ENCODE peak calls at places on chromosomes 6 and 20, in four cellular contexts. Q, V, F and Y are unnamed samples.

GRCh38 chr6:110495949-110496348 is 19.5 kb upstream of the SLC22A16 start:
- DNase-seq in Q (no peak), V (no peak), F (no peak), Y (no peak)

GRCh38 chr6:2817778-2818443 is 23.8 kb downstream of the SERPINB1 start:
- DNase-seq in Q (peak), V (no peak), F (no peak), Y (no peak)

GRCh38 chr6:127031511-127031910 is 87.0 kb upstream of the RSPO3 start:
- DNase-seq in Q (no peak), V (no peak), F (no peak), Y (no peak)

GRCh38 chr6:11164717-11165646 is 53.5 kb upstream of the ERVFRD-1 start:
- DNase-seq in Q (no peak), V (no peak), F (peak), Y (no peak)

GRCh38 chr6:33978593-33979150 is 167.2 kb downstream of the GRM4 start:
- DNase-seq in Q (no peak), V (no peak), F (no peak), Y (peak)

GRCh38 chr6:43849844-43850243 is 79.8 kb downstream of the VEGFA start:
- DNase-seq in Q (no peak), V (no peak), F (no peak), Y (peak)

GRCh38 chr20:49573900-49574416 is 6.0 kb upstream of the PTGIS start:
- DNase-seq in Q (no peak), V (no peak), F (no peak), Y (peak)

GRCh38 chr20:31570735-31571617 is 34.1 kb upstream of the ID1 start:
- DNase-seq in Q (no peak), V (no peak), F (no peak), Y (no peak)

GRCh38 chr20:49593441-49594142 is 25.7 kb upstream of the PTGIS start:
- DNase-seq in Q (no peak), V (no peak), F (no peak), Y (no peak)

GRCh38 chr20:11814276-11814675 is 103.4 kb upstream of the BTBD3 start:
- DNase-seq in Q (peak), V (no peak), F (no peak), Y (no peak)

GRCh38 chr20:37095108-37095608 is 639 bp downstream of the RBL1 start:
- DNase-seq in Q (peak), V (peak), F (no peak), Y (no peak)

GRCh38 chr6:35719830-35720733 is 16.8 kb upstream of the ARMC12 start:
- DNase-seq in Q (no peak), V (peak), F (no peak), Y (peak)

GRCh38 chr6:44999066-44999465 is 329.1 kb upstream of the RUNX2 start:
- DNase-seq in Q (no peak), V (no peak), F (no peak), Y (no peak)

GRCh38 chr6:42520786-42521607 is 42.8 kb upstream of the UBR2 start:
- DNase-seq in Q (peak), V (no peak), F (no peak), Y (no peak)

GRCh38 chr6:157434349-157435016 is 53.5 kb downstream of the ZDHHC14 start:
- DNase-seq in Q (no peak), V (no peak), F (no peak), Y (no peak)

GRCh38 chr6:167827588-167828324 is 1.0 kb downstream of the AFDN start:
- DNase-seq in Q (peak), V (peak), F (peak), Y (no peak)

GRCh38 chr6:109165392-109165964 is 70.2 kb downstream of the CEP57L1 start:
- DNase-seq in Q (peak), V (peak), F (no peak), Y (no peak)

GRCh38 chr20:40710608-40711007 is 21.6 kb upstream of the MAFB start:
- DNase-seq in Q (no peak), V (no peak), F (no peak), Y (no peak)

GRCh38 chr20:48350291-48350988 is 477.4 kb downstream of the PREX1 start:
- DNase-seq in Q (no peak), V (no peak), F (no peak), Y (no peak)

GRCh38 chr6:158649289-158650143 is at the start of gene SYTL3:
- DNase-seq in Q (no peak), V (no peak), F (peak), Y (peak)

GRCh38 chr6:145977881-145978280 is 13.7 kb upstream of the SHPRH start:
- DNase-seq in Q (no peak), V (no peak), F (no peak), Y (no peak)

GRCh38 chr6:17583811-17584210 is 16.3 kb upstream of the FAM8A1 start:
- DNase-seq in Q (no peak), V (no peak), F (no peak), Y (no peak)

GRCh38 chr6:90388395-90388794 is 91.8 kb upstream of the BACH2 start:
- DNase-seq in Q (no peak), V (no peak), F (no peak), Y (no peak)

GRCh38 chr20:24823989-24824693 is 124.9 kb upstream of the CST7 start:
- DNase-seq in Q (no peak), V (no peak), F (no peak), Y (no peak)

GRCh38 chr20:37236462-37236861 is 25.2 kb downstream of the GHRH start:
- DNase-seq in Q (no peak), V (no peak), F (no peak), Y (no peak)

GRCh38 chr6:118537579-118537978 is 10.5 kb upstream of the PLN start:
- DNase-seq in Q (no peak), V (no peak), F (no peak), Y (no peak)

GRCh38 chr6:46246081-46246480 is 75.3 kb upstream of the ENPP5 start:
- DNase-seq in Q (no peak), V (no peak), F (no peak), Y (no peak)

GRCh38 chr6:98947411-98948292 is at the start of gene FBXL4:
- DNase-seq in Q (peak), V (peak), F (peak), Y (peak)

GRCh38 chr20:35891375-35891774 is 62.9 kb downstream of the SCAND1 start:
- DNase-seq in Q (no peak), V (no peak), F (no peak), Y (no peak)

GRCh38 chr20:36658300-36658699 is 12.3 kb upstream of the SLA2 start:
- DNase-seq in Q (no peak), V (no peak), F (no peak), Y (no peak)

GRCh38 chr6:116072368-116072767 is 11.7 kb upstream of the FRK start:
- DNase-seq in Q (no peak), V (no peak), F (no peak), Y (no peak)

GRCh38 chr6:168045141-168045691 is 33.8 kb downstream of the FRMD1 start:
- DNase-seq in Q (no peak), V (no peak), F (no peak), Y (no peak)

GRCh38 chr6:437042-437402 is 45.5 kb downstream of the IRF4 start:
- DNase-seq in Q (no peak), V (no peak), F (no peak), Y (no peak)

GRCh38 chr6:89977808-89978748 is 83.8 kb downstream of the GJA10 start:
- DNase-seq in Q (no peak), V (no peak), F (no peak), Y (no peak)

GRCh38 chr6:164252952-164253351 is 838.4 kb downstream of the QKI start:
- DNase-seq in Q (no peak), V (peak), F (no peak), Y (no peak)

GRCh38 chr20:57474816-57475215 is 50.1 kb downstream of the CTCFL start:
- DNase-seq in Q (no peak), V (no peak), F (no peak), Y (no peak)

GRCh38 chr20:57474191-57474590 is 50.7 kb downstream of the CTCFL start:
- DNase-seq in Q (no peak), V (no peak), F (no peak), Y (no peak)

GRCh38 chr20:57475388-57476072 is 49.4 kb downstream of the CTCFL start:
- DNase-seq in Q (no peak), V (no peak), F (no peak), Y (no peak)

GRCh38 chr20:57476641-57477461 is 48.1 kb downstream of the CTCFL start:
- DNase-seq in Q (no peak), V (no peak), F (no peak), Y (no peak)

GRCh38 chr20:57476073-57476526 is 48.8 kb downstream of the CTCFL start:
- DNase-seq in Q (no peak), V (no peak), F (no peak), Y (no peak)
- TF ChIP-seq CTCF in Q (no peak), V (no peak), F (no peak), Y (no peak)

DNA sequence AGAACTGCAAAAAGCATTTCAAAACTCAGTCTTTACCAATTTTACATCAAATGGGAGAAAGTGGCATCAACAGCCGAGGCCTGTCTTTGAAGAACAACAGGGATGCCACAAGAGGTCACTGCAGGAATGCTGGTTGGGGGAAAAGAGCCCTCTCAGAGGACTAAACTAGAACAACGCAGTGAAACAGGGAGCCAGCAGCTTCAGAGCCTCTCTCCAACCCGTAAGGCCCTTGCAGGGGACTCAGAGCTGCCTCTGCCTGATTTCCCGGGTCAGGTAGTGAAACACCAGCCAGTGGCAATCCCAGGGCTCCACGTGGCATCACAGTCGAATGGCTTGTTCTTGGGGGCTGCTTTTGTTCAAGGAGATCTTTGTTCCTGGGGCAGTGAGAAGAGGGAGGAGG is 55.0 kb upstream of the KCNK16 start:
- DNase-seq in Q (peak), V (peak), F (peak), Y (no peak)
- TF ChIP-seq CTCF in Q (peak), V (peak), F (peak), Y (no peak)

DNA sequence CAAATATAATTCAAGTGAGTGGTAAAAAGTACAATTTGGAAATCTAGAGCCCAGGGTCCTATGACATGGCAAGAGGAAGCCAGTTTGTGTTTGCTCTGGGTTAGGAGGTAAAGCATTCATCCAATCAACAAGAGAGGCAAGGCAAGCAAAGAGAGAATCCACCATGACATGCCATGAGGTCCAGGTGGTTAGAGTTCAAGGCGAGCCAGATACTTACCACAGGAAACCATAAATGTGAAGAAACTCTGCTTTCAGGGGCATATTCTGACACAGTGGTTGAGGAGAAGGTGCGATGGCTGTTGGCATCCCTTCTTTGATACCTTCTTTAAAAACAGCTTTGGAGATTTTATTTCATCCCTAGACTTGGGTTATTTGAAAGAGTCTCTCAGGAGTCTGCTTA is 193.8 kb upstream of the MAN1A1 start:
- DNase-seq in Q (no peak), V (no peak), F (no peak), Y (no peak)
- TF ChIP-seq CTCF in Q (no peak), V (no peak), F (no peak), Y (no peak)

DNA sequence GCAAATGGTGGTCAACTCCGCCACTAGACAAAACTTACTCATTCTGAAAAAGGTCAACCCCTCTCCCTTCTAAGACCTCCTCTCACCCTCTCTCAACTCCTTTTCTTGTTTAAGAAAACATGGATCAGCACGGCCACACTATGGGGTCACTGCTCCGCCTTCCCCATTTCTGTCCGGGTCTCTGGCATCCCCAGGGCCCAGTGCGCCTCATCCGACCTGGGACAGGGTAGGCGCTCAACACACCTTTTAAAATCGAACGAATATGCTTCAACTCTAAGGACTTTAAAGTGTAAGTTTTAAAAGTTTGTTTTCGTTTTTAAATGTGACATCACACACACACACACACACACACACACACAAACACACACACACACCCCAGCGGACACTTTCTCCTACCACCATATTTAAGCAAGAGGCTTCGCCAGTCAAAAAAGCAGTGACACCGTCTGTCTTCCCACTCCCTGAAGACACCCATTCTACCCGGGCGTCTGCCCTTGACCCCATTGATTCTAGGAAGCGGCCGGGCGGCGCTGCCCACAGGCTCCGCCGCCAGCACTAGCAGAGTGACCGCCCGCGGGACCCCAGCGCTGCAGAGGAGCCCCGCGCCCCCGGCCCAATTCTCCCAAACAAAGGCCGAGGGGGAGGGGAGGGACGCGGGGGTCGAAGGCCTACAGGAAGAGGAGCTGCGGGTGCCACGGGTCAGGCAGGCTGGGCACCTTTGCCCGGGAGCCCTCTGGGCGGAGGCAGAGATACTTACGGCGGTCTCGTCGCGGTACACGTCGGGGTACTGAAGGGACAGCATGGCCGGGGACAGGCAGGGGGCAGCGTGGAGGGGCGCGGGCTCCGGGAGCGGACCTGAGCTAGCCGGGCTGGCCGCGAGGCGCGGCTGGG is 547 bp downstream of the PREP start:
- DNase-seq in Q (peak), V (peak), F (no peak), Y (peak)
- TF ChIP-seq CTCF in Q (no peak), V (no peak), F (no peak), Y (no peak)

DNA sequence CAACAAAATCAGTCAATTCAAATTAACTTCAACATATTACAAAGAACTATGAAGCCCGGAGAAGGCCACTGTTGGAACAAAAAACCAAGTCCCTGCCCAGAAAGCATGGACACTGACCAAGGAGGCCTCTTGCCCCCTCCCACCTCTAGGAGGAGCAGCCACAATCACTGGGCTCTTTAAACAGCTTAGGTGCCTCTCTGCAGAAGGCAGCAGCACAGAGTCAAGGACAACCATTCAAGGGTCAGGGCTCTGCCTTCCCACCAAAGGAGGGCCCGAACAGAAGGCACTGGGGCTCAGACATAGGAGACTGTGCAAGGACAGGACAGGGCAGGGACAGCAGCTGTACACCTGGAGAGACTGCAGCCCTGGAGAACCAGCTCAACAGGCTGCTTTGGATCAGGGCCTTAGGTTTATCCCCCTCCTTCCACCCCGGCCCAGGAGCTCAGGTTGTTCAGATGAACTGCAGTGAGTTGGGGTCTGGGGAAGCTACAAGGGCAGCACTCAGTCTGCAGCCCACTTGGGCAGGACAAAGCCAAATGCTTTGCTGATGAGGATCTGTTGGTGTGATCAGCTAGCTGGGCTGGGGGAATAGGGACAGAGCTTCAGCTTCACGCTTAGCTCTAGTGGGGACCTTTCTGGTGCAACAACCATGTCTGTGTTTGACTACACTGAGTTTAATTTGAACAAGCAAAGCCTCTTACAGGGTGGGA is 17.8 kb downstream of the TOMM34 start:
- DNase-seq in Q (no peak), V (no peak), F (no peak), Y (no peak)
- TF ChIP-seq CTCF in Q (no peak), V (no peak), F (no peak), Y (no peak)

GRCh38 chr6:15036690-15037245 is 209.1 kb upstream of the JARID2 start:
- DNase-seq in Q (no peak), V (peak), F (no peak), Y (no peak)
- TF ChIP-seq CTCF in Q (no peak), V (no peak), F (no peak), Y (no peak)

DNA sequence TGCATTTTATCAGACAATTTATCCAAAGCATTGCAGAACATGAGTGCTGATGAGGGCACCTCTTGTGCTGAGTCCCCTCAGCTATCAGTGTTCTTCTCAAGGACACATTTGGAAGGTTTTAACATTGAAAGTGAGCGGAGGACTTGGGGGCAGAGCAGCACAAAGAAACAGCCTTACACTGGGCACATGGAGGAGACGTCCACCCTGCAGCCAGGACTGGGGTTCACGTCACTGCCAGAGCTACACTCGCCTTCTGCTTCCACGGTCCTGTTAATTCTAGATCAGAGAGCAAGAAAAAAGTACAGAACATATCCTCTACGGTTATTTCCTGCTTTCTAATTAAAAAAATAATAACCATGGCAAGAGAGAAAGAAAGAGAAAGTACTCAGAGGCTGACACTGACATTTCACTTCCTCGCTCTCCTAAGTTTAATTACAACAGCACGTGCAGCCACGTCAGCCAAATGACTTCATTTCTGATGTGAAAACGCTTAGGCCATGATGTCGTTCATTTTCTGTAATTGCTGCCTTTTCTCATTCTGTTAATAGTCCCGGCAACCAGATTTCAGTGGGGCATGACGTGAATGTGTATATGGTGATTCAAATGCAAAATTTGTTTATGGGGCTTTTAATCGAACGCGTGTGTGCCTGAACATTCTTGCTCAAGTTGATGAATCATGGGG is 5.1 kb downstream of the PRND start:
- DNase-seq in Q (peak), V (no peak), F (no peak), Y (peak)
- TF ChIP-seq CTCF in Q (no peak), V (no peak), F (no peak), Y (no peak)

DNA sequence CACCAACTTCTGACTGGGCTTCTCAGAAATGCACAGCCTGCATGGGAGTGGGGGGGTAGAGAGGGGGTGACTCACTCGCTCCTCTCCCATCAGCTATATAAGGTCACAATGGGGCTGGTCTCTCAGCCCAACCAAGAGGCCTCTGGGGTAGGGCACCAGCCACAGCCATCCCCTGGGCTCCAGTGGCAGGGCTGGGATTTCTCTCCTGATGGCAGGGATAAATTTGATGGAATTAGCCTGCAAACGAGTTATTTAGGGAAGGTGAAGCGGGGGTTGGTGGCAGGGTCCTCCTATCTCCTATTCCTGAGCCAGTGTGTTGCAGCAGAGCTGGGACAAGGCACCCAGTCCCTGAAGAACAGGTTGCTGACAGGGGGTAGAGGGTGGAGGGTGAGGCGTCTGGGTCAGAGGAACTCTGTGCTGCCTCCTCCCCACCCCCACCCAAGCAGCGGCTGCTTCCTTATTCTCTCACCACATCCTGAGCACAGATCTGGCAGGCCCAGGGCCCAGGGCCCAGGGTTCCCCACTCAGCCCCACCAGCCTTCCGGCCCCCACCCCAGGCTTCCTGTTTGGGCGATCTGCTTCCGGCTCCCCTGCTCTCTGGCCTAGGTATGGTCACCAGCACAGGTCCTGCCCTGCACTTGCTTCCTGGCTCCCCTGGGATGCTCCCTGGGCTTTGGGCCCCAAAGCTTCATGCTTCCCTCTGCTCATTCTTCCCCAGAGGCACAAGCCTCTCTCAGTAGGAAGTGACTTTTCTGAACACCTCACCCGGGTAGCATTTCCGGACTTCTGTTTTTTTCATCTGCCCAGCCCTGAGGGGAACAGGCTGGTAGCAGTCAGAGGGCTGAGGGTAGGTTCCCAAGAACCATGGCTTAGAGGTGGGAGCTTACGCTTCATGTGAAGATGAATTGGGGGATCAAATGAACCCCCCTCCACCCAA is 4.0 kb downstream of the PPP1R18 start:
- DNase-seq in Q (peak), V (peak), F (peak), Y (peak)
- TF ChIP-seq CTCF in Q (no peak), V (no peak), F (no peak), Y (no peak)

GRCh38 chr6:160967351-160967750 is 24.2 kb upstream of the MAP3K4 start:
- DNase-seq in Q (no peak), V (no peak), F (no peak), Y (no peak)
- TF ChIP-seq CTCF in Q (no peak), V (no peak), F (no peak), Y (no peak)